ENCODE peak calls at places on chromosomes 16 and 17, in six cellular contexts. Z is endodermal cell, W is NB4, E is fibroblast of mammary gland, Y is lung, R is Panc1. U is an unnamed sample.

GRCh38 chr16:81625544-81626152 is 153.4 kb upstream of the PLCG2 start:
- DNase-seq in Z (no peak), W (peak; percentile 61), E (peak; percentile 29), Y (peak; percentile 49), R (no peak), U (no peak)

GRCh38 chr16:23131436-23131835 is 17.8 kb downstream of the USP31 start:
- DNase-seq in Z (no peak), W (no peak), E (no peak), Y (no peak), R (no peak), U (no peak)

GRCh38 chr16:69924777-69925191 is 26.4 kb upstream of the CLEC18A start:
- DNase-seq in Z (no peak), W (no peak), E (peak; percentile 88), Y (no peak), R (no peak), U (peak; percentile 40)

GRCh38 chr16:48546774-48547173 is 63.2 kb downstream of the N4BP1 start:
- DNase-seq in Z (no peak), W (no peak), E (no peak), Y (no peak), R (no peak), U (no peak)

GRCh38 chr17:34651267-34651955 is 72.0 kb downstream of the TMEM132E start:
- DNase-seq in Z (no peak), W (no peak), E (no peak), Y (no peak), R (no peak), U (no peak)

GRCh38 chr17:81306491-81306890 is 11.4 kb upstream of the SLC38A10 start:
- DNase-seq in Z (no peak), W (no peak), E (no peak), Y (no peak), R (no peak), U (no peak)

GRCh38 chr16:86924537-86924936 is 346.2 kb downstream of the FOXL1 start:
- DNase-seq in Z (no peak), W (no peak), E (peak; percentile 97), Y (no peak), R (no peak), U (peak; percentile 28)

GRCh38 chr17:34354637-34355036 is 1.6 kb upstream of the CCL13 start:
- DNase-seq in Z (no peak), W (no peak), E (peak; percentile 65), Y (no peak), R (no peak), U (no peak)

GRCh38 chr17:62703776-62704380 is 76.4 kb downstream of the MRC2 start:
- DNase-seq in Z (peak; percentile 97), W (peak; percentile 74), E (peak; percentile 51), Y (peak; percentile 77), R (no peak), U (no peak)

GRCh38 chr16:69397821-69398521 is 12.2 kb upstream of the TERF2 start:
- DNase-seq in Z (peak; percentile 87), W (peak; percentile 51), E (peak; percentile 86), Y (no peak), R (no peak), U (peak; percentile 48)

GRCh38 chr17:44314869-44315661 is 6.7 kb downstream of the RUNDC3A start:
- DNase-seq in Z (peak; percentile 94), W (no peak), E (no peak), Y (no peak), R (no peak), U (no peak)

GRCh38 chr17:7745748-7746470 is 28.4 kb downstream of the DNAH2 start:
- DNase-seq in Z (no peak), W (peak; percentile 78), E (peak; percentile 81), Y (peak; percentile 72), R (no peak), U (peak; percentile 58)

GRCh38 chr17:34572483-34572882 is 6.9 kb upstream of the TMEM132E start:
- DNase-seq in Z (no peak), W (no peak), E (no peak), Y (no peak), R (no peak), U (no peak)

GRCh38 chr17:81165246-81166032 is at the start of gene PVALEF:
- DNase-seq in Z (peak; percentile 87), W (no peak), E (no peak), Y (no peak), R (no peak), U (no peak)

GRCh38 chr17:44269795-44270320 is 1.9 kb upstream of the SLC4A1 start:
- DNase-seq in Z (no peak), W (no peak), E (no peak), Y (no peak), R (no peak), U (no peak)

GRCh38 chr16:89355686-89356085 is 134.7 kb downstream of the ANKRD11 start:
- DNase-seq in Z (no peak), W (no peak), E (no peak), Y (no peak), R (no peak), U (no peak)

GRCh38 chr16:57863434-57864160 is 61.3 kb upstream of the KIFC3 start:
- DNase-seq in Z (peak; percentile 88), W (peak; percentile 68), E (peak; percentile 79), Y (peak; percentile 68), R (peak; percentile 42), U (peak; percentile 73)

GRCh38 chr16:11323551-11324336 is 21.5 kb upstream of the RMI2 start:
- DNase-seq in Z (no peak), W (no peak), E (no peak), Y (no peak), R (no peak), U (no peak)

GRCh38 chr16:11320170-11320569 is 25.1 kb upstream of the RMI2 start:
- DNase-seq in Z (no peak), W (no peak), E (no peak), Y (no peak), R (no peak), U (no peak)

GRCh38 chr16:11322823-11323222 is 22.4 kb upstream of the RMI2 start:
- DNase-seq in Z (no peak), W (no peak), E (no peak), Y (no peak), R (no peak), U (no peak)

GRCh38 chr16:11319529-11320146 is 25.6 kb upstream of the RMI2 start:
- DNase-seq in Z (no peak), W (no peak), E (no peak), Y (no peak), R (no peak), U (no peak)

DNA sequence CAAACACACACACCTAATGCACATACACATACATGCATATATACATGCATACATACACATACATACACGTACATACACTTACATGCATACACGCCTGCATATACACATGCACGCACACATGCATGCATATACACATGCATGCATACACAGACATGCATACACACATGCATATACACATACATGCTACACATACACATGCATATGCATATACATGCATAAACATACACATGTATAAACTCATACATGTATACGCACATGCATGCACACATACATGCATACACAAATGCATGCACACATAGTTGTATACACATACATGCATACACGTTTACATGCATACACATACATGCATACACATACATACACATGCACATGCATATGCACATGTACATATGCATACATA is 23.6 kb upstream of the RMI2 start:
- DNase-seq in Z (no peak), W (no peak), E (no peak), Y (no peak), R (no peak), U (no peak)
- H3K4me3 ChIP-seq in Z (no peak overlapping the region), W (no peak overlapping the region), E (no peak overlapping the region), Y (no peak overlapping the region), R (no peak overlapping the region), U (no peak overlapping the region)

DNA sequence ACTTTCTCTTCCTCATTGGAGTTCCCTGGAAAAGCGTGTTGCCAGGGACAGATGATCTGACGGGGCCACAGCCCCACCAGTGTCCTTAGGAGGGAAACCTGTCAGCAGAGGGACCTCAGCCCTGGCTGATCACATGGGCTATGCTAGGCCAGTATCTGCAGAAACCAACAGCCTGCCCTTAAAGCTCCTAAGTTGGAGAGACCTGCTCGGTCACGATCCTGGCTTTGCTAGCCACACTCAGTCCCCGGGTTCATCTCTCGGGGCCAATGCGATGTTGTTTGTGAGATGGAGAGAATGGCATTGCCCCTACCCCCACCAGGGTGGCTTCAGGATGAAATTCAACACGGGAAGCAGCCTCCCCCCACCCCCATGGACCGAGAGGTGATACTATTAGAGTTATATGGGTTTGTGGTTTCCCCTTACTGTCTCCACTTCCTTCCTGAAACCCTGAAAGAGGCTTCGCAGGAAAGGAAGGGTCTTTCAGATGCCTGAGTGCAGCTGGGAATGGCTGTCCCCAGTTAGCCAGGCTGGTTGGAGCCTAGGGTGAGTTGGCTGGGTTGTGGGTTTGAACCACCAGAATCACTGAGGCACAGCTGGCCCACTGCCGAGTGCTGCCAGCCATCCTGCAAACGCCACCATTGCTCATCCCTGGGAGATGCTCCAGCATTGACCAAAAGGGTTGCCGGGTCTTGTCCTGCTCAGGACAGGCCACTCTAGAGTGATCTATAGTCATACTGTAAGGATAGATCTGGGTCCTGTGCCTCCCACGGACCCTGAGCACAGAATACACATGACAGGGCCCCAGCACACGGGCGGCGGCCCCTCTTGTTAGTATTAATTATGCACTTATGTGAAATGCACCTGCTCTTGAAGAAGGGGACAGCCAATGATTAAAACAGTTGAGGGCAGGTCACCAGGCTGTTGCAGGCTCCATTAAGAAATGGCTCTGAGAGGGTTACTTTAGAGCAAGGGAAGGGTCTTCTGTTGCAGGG is 16.8 kb downstream of the RMI2 start:
- DNase-seq in Z (no peak), W (peak; percentile 82), E (peak; percentile 69), Y (no peak), R (no peak), U (no peak)
- H3K4me3 ChIP-seq in Z (no peak overlapping the region), W (no peak overlapping the region), E (no peak overlapping the region), Y (no peak overlapping the region), R (no peak overlapping the region), U (no peak overlapping the region)

DNA sequence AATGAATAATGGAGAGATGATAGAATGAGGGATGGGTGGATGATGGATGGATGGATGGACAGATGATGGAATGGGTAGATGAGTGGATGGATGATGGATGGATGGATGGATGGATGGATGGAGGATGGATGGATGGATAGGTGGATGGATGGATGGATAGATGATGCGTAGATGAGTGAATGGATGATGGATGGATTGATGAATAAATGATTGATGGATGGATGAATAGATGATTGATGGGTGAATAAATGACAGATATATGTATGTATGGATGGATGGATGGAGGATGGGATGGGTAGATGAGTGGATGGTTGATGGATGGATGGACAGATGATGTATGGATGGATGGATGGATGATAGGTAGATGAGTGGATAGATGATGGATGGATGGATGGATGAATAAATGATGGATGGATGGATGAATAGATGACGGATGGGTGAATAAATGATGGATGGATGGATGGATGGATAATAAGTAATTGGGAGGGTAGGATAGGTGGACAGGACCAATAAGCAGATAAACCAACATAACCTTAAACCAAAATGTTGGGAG is 7.9 kb downstream of the TRPV3 start:
- DNase-seq in Z (no peak), W (no peak), E (no peak), Y (no peak), R (no peak), U (no peak)
- H3K4me3 ChIP-seq in Z (no peak overlapping the region), W (no peak overlapping the region), E (no peak overlapping the region), Y (no peak overlapping the region), R (no peak overlapping the region), U (no peak overlapping the region)

GRCh38 chr16:67666032-67666537 is 465 bp downstream of the ENKD1 start:
- DNase-seq in Z (peak; percentile 80), W (peak; percentile 61), E (peak; percentile 20), Y (no peak), R (no peak), U (no peak)

GRCh38 chr16:67667434-67667816 is 811 bp downstream of the C16orf86 start:
- DNase-seq in Z (peak; percentile 61), W (no peak), E (no peak), Y (no peak), R (no peak), U (no peak)

GRCh38 chr16:67665598-67665997 is 952 bp downstream of the ENKD1 start:
- DNase-seq in Z (no peak), W (no peak), E (no peak), Y (no peak), R (no peak), U (no peak)

GRCh38 chr16:67667817-67668494 is 1.3 kb downstream of the C16orf86 start:
- DNase-seq in Z (peak; percentile 93), W (peak; percentile 98), E (peak; percentile 92), Y (peak; percentile 86), R (peak; percentile 60), U (peak; percentile 77)

GRCh38 chr16:67666538-67667433 is at the start of the genes C16orf86 and ENKD1:
- DNase-seq in Z (peak; percentile 94), W (peak; percentile 92), E (peak; percentile 64), Y (peak; percentile 86), R (no peak), U (peak; percentile 23)
- H3K4me3 ChIP-seq in Z (peak within 1 kb of the TSS; percentile 76), W (peak within 1 kb of the TSS; percentile 67), E (peak within 1 kb of the TSS; percentile 57), Y (peak within 1 kb of the TSS; percentile 59), R (peak within 1 kb of the TSS; percentile 51), U (peak within 1 kb of the TSS; percentile 64)

U was measured in astrocyte of the cerebellum.